ENCODE peak calls at places on chromosomes 12 and 14, in six cellular contexts. U is A549, J is uterus, R is lower leg skin, Q is NB4, I is testis. O is an unnamed sample.

GRCh38 chr12:131038961-131039360 is 85.3 kb downstream of the ADGRD1 start:
- DNase-seq in U (no peak), J (no peak), R (no peak), Q (no peak), I (no peak), O (no peak)

GRCh38 chr14:59018978-59019377 is 169.5 kb upstream of the DAAM1 start:
- DNase-seq in U (peak; percentile 11), J (no peak), R (no peak), Q (peak; percentile 4), I (no peak), O (no peak)

GRCh38 chr12:45244561-45245348 is 28.9 kb downstream of the ANO6 start:
- DNase-seq in U (no peak), J (no peak), R (no peak), Q (peak; percentile 61), I (no peak), O (no peak)

GRCh38 chr12:16056910-16057309 is 145.8 kb downstream of the DERA start:
- DNase-seq in U (no peak), J (no peak), R (no peak), Q (no peak), I (no peak), O (no peak)

GRCh38 chr14:90461425-90461824 is 64.6 kb downstream of the CALM1 start:
- DNase-seq in U (peak; percentile 20), J (no peak), R (peak; percentile 15), Q (no peak), I (no peak), O (no peak)

GRCh38 chr14:101730626-101731186 is 30.8 kb upstream of the PPP2R5C start:
- DNase-seq in U (no peak), J (no peak), R (no peak), Q (no peak), I (no peak), O (no peak)

GRCh38 chr12:123519151-123520001 is 14.1 kb downstream of the RILPL1 start:
- DNase-seq in U (peak; percentile 64), J (no peak), R (no peak), Q (no peak), I (no peak), O (no peak)

GRCh38 chr12:116698131-116698495 is 39.8 kb downstream of the SPRING1 start:
- DNase-seq in U (no peak), J (no peak), R (no peak), Q (no peak), I (no peak), O (no peak)

GRCh38 chr14:103067231-103067954 is 10.0 kb upstream of the CDC42BPB start:
- DNase-seq in U (peak; percentile 79), J (no peak), R (no peak), Q (no peak), I (no peak), O (no peak)

GRCh38 chr12:31234955-31235867 is 90.7 kb downstream of the SINHCAF start:
- DNase-seq in U (peak; percentile 58), J (peak; percentile 35), R (peak; percentile 82), Q (peak; percentile 30), I (peak; percentile 34), O (peak; percentile 11)

GRCh38 chr12:132345555-132346200 is 16.3 kb upstream of the GALNT9 start:
- DNase-seq in U (no peak), J (no peak), R (no peak), Q (no peak), I (no peak), O (no peak)

GRCh38 chr14:73719361-73719760 is 5.2 kb upstream of the PNMA1 start:
- DNase-seq in U (no peak), J (no peak), R (peak; percentile 60), Q (no peak), I (no peak), O (no peak)

GRCh38 chr14:79333198-79333546 is 878.1 kb downstream of the DIO2 start:
- DNase-seq in U (no peak), J (no peak), R (no peak), Q (no peak), I (no peak), O (no peak)

GRCh38 chr12:112855375-112855774 is 51.4 kb upstream of the OAS1 start:
- DNase-seq in U (peak; percentile 66), J (no peak), R (peak; percentile 49), Q (peak; percentile 23), I (no peak), O (no peak)

GRCh38 chr12:12661086-12661485 is 34.9 kb downstream of the GPR19 start:
- DNase-seq in U (no peak), J (no peak), R (no peak), Q (no peak), I (no peak), O (no peak)

GRCh38 chr12:54047964-54048303 is 5.7 kb upstream of the HOXC4 start:
- DNase-seq in U (no peak), J (no peak), R (no peak), Q (no peak), I (no peak), O (no peak)

GRCh38 chr12:54048694-54049093 is 4.9 kb upstream of the HOXC4 start:
- DNase-seq in U (no peak), J (no peak), R (no peak), Q (no peak), I (no peak), O (no peak)

GRCh38 chr12:54045868-54046529 is 7.6 kb upstream of the HOXC4 start:
- DNase-seq in U (no peak), J (no peak), R (peak; percentile 69), Q (no peak), I (no peak), O (no peak)

GRCh38 chr12:54046809-54047159 is 6.9 kb upstream of the HOXC4 start:
- DNase-seq in U (no peak), J (no peak), R (no peak), Q (no peak), I (no peak), O (no peak)

DNA sequence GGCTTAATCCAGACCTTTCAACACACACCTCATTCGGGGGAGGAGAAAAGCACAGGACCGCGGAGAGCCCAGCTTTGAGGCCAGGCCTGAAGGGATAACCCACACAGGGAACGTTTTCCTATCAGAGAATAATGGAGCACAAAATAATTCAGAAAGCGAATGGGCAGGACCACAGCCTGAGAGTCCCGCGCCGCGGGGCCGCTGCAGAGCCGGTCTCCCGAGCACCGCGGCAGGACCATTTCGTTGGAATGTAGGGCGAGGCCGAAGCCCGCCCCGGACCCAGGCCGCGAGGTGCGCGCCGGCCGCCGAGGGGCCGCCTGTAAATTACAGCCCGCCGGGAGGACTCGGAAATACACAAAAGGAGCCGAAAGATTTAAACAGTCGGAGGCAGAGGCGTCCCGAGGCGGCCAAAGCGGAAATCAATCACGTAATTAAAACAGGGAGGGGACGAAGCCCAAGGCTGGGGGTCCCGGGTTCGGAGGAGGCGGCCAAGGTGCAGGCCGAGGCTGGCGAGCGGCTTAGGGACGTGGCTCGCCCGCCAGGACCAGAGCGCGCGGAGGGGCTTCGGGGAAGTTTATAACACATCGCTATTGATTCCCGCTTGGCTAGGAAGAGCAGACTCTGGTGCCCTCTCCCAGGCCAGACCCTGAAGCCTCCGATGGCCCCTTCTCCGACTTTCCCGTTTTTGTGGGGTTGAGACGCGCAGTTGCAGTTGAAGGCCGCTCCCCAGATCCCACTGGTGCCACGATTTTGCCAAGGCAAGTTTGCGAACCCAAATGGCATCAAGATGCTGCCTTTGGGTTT is 6.3 kb upstream of the HOXC4 start:
- DNase-seq in U (no peak), J (no peak), R (no peak), Q (no peak), I (no peak), O (no peak)
- TF ChIP-seq POLR2A in U (no peak), J (no peak), R (no peak), Q (no peak), I (no peak), O (no peak)

GRCh38 chr12:48957141-48958048 is at the start of gene ARF3:
- DNase-seq in U (peak; percentile 95), J (peak; percentile 92), R (peak; percentile 98), Q (peak; percentile 97), I (peak; percentile 97), O (peak; percentile 87)
- TF ChIP-seq POLR2A in U (peak; percentile 68), J (no peak), R (no peak), Q (peak; percentile 63), I (no peak), O (peak; percentile 43)

GRCh38 chr14:52733824-52734223 is 3.9 kb downstream of the STYX start:
- DNase-seq in U (no peak), J (no peak), R (no peak), Q (no peak), I (peak; percentile 93), O (no peak)

GRCh38 chr14:52730708-52731111 is 744 bp downstream of the STYX start:
- DNase-seq in U (no peak), J (no peak), R (no peak), Q (no peak), I (no peak), O (no peak)

GRCh38 chr14:52724360-52724644 is 5.7 kb upstream of the STYX start:
- DNase-seq in U (no peak), J (no peak), R (no peak), Q (no peak), I (no peak), O (no peak)

GRCh38 chr14:52729585-52729924 is 411 bp upstream of the STYX start:
- DNase-seq in U (no peak), J (no peak), R (no peak), Q (no peak), I (no peak), O (no peak)

DNA sequence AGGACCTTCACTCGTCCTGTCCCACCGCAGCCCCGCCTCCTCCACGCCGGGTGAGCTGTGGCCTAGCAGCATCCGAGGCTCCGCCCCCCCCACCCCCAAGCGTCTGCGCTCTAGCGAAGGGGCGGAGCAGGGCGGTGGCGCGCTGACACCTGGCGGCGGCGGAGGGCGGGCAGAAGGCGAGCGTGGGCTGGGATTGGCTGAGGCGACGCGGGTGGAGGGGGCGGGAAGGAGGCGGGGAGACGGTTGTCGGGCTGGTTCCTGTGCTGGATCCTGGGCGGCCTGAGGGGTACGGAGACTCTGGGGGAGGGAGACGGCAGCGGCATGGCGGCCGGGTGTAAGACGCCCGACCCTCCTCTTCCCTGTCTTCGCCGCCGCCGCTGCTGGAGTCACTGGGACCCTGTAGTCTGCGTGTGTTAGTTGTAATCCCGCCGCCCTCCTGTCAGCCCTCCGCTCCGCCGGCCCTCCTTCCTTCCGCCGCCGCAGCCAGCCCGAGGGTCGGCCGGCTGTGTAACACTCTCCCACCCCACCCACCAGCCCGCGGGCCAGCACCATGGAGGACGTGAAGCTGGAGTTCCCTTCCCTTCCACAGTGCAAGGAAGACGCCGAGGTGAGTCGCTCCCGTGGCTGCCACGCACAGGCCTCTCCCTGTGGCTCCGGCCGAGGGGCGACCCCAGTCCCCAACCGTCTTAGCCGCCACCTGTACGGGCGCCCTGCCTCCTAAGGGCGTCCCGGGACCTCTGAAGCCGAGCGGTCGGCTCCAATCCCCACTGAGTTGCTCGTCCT is at the start of gene STYX:
- DNase-seq in U (peak; percentile 97), J (peak; percentile 97), R (peak; percentile 99), Q (peak; percentile 98), I (peak; percentile 99), O (peak; percentile 99)
- TF ChIP-seq POLR2A in U (peak; percentile 97), J (peak; percentile 86), R (no peak), Q (peak; percentile 68), I (peak; percentile 61), O (peak; percentile 79)

DNA sequence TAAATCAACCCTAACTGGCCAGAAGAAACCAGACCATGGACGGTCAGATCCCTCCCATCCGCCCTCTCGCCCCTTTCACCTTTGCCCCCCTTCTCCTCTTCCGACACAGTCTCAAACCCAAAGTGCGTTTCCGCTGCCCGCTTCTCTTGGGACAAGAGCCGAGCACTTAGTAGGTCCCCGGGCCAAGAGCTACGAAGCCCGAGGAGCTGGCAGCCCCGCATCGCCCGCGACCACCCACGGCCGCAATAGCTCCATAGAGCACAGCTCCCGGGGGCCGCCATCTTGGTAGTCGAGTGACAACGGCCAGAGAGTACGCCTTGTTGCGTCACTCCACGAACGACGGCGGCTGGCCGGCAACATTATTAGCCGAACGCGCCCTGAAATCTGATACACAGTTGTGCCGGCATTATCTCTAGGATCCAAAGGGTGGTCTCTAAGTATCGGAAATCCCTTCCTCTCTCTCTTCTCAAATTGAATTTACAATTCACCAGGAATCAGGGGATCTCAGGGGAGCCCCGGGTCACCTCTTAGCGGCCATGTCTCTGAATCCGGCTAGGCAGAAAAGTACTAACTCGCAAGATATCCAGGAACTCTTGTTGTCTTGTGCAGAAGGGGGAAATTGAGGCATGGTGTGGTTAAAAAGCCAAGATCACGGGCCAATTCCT is at the start of gene COQ5:
- DNase-seq in U (peak; percentile 88), J (peak; percentile 90), R (peak; percentile 98), Q (peak; percentile 94), I (peak; percentile 97), O (peak; percentile 92)
- TF ChIP-seq POLR2A in U (peak; percentile 86), J (peak; percentile 20), R (no peak), Q (peak; percentile 80), I (no peak), O (peak; percentile 82)

O was measured in erythroblast.